ENCODE peak calls at places on chromosome 11, in seven cellular contexts. W, J, K, E, X, I and P are unnamed samples.

GRCh38 chr11:102868359-102868758 is 6.4 kb downstream of the MMP12 start:
- DNase-seq in E (peak; percentile 40), I (no peak), K (no peak), W (no peak), J (no peak), X (no peak), P (no peak)

GRCh38 chr11:78954261-78954660 is 379.6 kb upstream of the NARS2 start:
- DNase-seq in X (no peak), E (no peak), J (no peak), W (no peak), I (no peak), K (no peak), P (no peak)

GRCh38 chr11:107957109-107957588 is 28.9 kb downstream of the RAB39A start:
- DNase-seq in W (no peak), I (no peak), J (no peak), K (no peak), X (no peak), E (no peak), P (no peak)

GRCh38 chr11:47154738-47155570 is 21.7 kb downstream of the ARFGAP2 start:
- DNase-seq in X (no peak), J (no peak), E (no peak), W (no peak), K (no peak), I (no peak), P (no peak)

GRCh38 chr11:61737131-61737530 is 15.3 kb upstream of the MYRF start:
- DNase-seq in X (no peak), I (no peak), E (no peak), W (no peak), K (no peak), J (no peak), P (no peak)

GRCh38 chr11:12678991-12679390 is 4.8 kb downstream of the TEAD1 start:
- DNase-seq in I (no peak), X (no peak), K (no peak), E (no peak), J (no peak), W (no peak), P (no peak)

GRCh38 chr11:34327804-34328631 is 29.8 kb downstream of the ABTB2 start:
- DNase-seq in E (no peak), W (peak; percentile 70), K (peak; percentile 63), J (no peak), I (peak; percentile 66), X (peak; percentile 61), P (no peak)

GRCh38 chr11:11752688-11753087 is 89.1 kb upstream of the USP47 start:
- DNase-seq in J (no peak), K (no peak), X (no peak), E (no peak), I (no peak), W (no peak), P (no peak)

GRCh38 chr11:103609117-103610066 is 427.0 kb upstream of the DDI1 start:
- DNase-seq in J (no peak), I (no peak), W (no peak), X (peak; percentile 94), E (peak; percentile 87), K (no peak), P (no peak)

GRCh38 chr11:39570526-39570925 is 1888.9 kb downstream of the LRRC4C start:
- DNase-seq in K (no peak), J (no peak), E (no peak), X (no peak), I (no peak), W (no peak), P (no peak)

GRCh38 chr11:27444801-27445215 is 27.8 kb downstream of the LGR4 start:
- DNase-seq in I (no peak), W (no peak), K (no peak), E (no peak), J (no peak), X (no peak), P (no peak)

GRCh38 chr11:109320595-109320994 is 101.4 kb upstream of the C11orf87 start:
- DNase-seq in K (no peak), X (no peak), W (no peak), I (no peak), E (peak; percentile 79), J (no peak), P (no peak)

GRCh38 chr11:48020092-48020755 is 39.9 kb downstream of the PTPRJ start:
- DNase-seq in W (no peak), E (no peak), J (peak; percentile 61), X (no peak), I (no peak), K (no peak), P (no peak)

GRCh38 chr11:32087602-32088001 is 3.3 kb upstream of the RCN1 start:
- DNase-seq in W (no peak), J (no peak), K (no peak), I (no peak), E (peak; percentile 58), X (peak; percentile 82), P (no peak)

GRCh38 chr11:2534957-2535672 is 90.3 kb downstream of the KCNQ1 start:
- DNase-seq in E (no peak), J (no peak), K (peak; percentile 15), I (no peak), W (no peak), X (no peak), P (no peak)

GRCh38 chr11:76339217-76339616 is 41.7 kb downstream of the THAP12 start:
- DNase-seq in J (no peak), W (peak; percentile 67), E (no peak), X (no peak), I (no peak), K (peak; percentile 73), P (no peak)

GRCh38 chr11:44235765-44236201 is 74.2 kb downstream of the ALX4 start:
- DNase-seq in I (no peak), E (no peak), J (no peak), K (no peak), W (no peak), X (peak; percentile 29), P (no peak)

GRCh38 chr11:70111269-70112016 is 33.3 kb downstream of the ANO1 start:
- DNase-seq in J (peak; percentile 39), I (peak; percentile 39), E (no peak), K (peak; percentile 83), W (peak; percentile 85), X (peak; percentile 35), P (peak; percentile 66)

GRCh38 chr11:67355023-67355793 is 1.9 kb upstream of the POLD4 start:
- DNase-seq in W (no peak), K (no peak), I (no peak), J (no peak), X (no peak), E (no peak), P (no peak)

GRCh38 chr11:126160345-126161145 is 50.9 kb downstream of the RPUSD4 start:
- DNase-seq in W (no peak), K (no peak), X (peak; percentile 63), I (no peak), E (no peak), J (no peak), P (no peak)

GRCh38 chr11:125332821-125333220 is 163.2 kb downstream of the FEZ1 start:
- DNase-seq in X (no peak), J (no peak), K (no peak), W (no peak), E (no peak), I (no peak), P (no peak)

GRCh38 chr11:1486054-1486825 is at the start of gene MOB2:
- DNase-seq in J (peak; percentile 83), X (peak; percentile 7), E (no peak), I (peak; percentile 83), W (peak; percentile 39), K (no peak), P (peak; percentile 61)
- H3K4me1 ChIP-seq in J (peaks cover 86% of the 10 kb centered on the region), X (no peaks in the 10 kb centered on the region), E (peaks cover 4% of the 10 kb centered on the region), I (peaks cover 26% of the 10 kb centered on the region), W (peaks cover 86% of the 10 kb centered on the region), K (peaks cover 80% of the 10 kb centered on the region), P (peaks cover 9% of the 10 kb centered on the region)

GRCh38 chr11:17267576-17267975 is 9.0 kb upstream of the NUCB2 start:
- DNase-seq in W (no peak), I (no peak), J (no peak), X (no peak), K (no peak), E (peak; percentile 99), P (no peak)
- H3K4me1 ChIP-seq in W (no peaks in the 10 kb centered on the region), I (no peaks in the 10 kb centered on the region), J (no peaks in the 10 kb centered on the region), X (peaks cover 2% of the 10 kb centered on the region), K (no peaks in the 10 kb centered on the region), E (peaks cover 8% of the 10 kb centered on the region), P (no peaks in the 10 kb centered on the region)

GRCh38 chr11:95150977-95151684 is 61.5 kb downstream of the ENDOD1 start:
- DNase-seq in W (peak; percentile 93), X (peak; percentile 90), E (peak; percentile 90), J (peak; percentile 91), K (peak; percentile 93), I (peak; percentile 92), P (peak; percentile 91)

GRCh38 chr11:95149659-95150294 is 60.1 kb downstream of the ENDOD1 start:
- DNase-seq in J (peak; percentile 62), E (peak; percentile 97), W (peak; percentile 45), X (no peak), I (no peak), K (peak; percentile 42), P (peak; percentile 65)

GRCh38 chr11:95148421-95148820 is 58.8 kb downstream of the ENDOD1 start:
- DNase-seq in W (no peak), X (no peak), K (no peak), I (no peak), E (peak; percentile 17), J (no peak), P (no peak)

GRCh38 chr11:95147364-95147905 is 57.8 kb downstream of the ENDOD1 start:
- DNase-seq in I (no peak), J (no peak), K (no peak), X (peak; percentile 91), W (no peak), E (peak; percentile 88), P (no peak)

GRCh38 chr11:95148938-95149337 is 59.3 kb downstream of the ENDOD1 start:
- DNase-seq in X (no peak), W (no peak), E (no peak), I (no peak), J (no peak), K (no peak), P (no peak)
- H3K4me1 ChIP-seq in X (peaks cover 8% of the 10 kb centered on the region), W (peaks cover 49% of the 10 kb centered on the region), E (peaks cover 70% of the 10 kb centered on the region), I (peaks cover 8% of the 10 kb centered on the region), J (peaks cover 40% of the 10 kb centered on the region), K (peaks cover 33% of the 10 kb centered on the region), P (no peaks in the 10 kb centered on the region)

GRCh38 chr11:8201524-8202365 is 32.9 kb upstream of the RIC3 start:
- DNase-seq in K (no peak), W (no peak), E (no peak), X (no peak), I (no peak), J (no peak), P (no peak)

GRCh38 chr11:8192896-8193209 is 24.0 kb upstream of the RIC3 start:
- DNase-seq in K (no peak), X (no peak), J (no peak), E (no peak), W (no peak), I (no peak), P (no peak)

GRCh38 chr11:8192016-8192895 is 23.4 kb upstream of the RIC3 start:
- DNase-seq in I (peak; percentile 73), E (peak; percentile 54), K (peak; percentile 59), X (peak; percentile 72), J (peak; percentile 74), W (peak; percentile 63), P (peak; percentile 78)

GRCh38 chr11:8199676-8200075 is 30.9 kb upstream of the RIC3 start:
- DNase-seq in J (no peak), I (no peak), K (no peak), X (no peak), W (no peak), E (no peak), P (no peak)

DNA sequence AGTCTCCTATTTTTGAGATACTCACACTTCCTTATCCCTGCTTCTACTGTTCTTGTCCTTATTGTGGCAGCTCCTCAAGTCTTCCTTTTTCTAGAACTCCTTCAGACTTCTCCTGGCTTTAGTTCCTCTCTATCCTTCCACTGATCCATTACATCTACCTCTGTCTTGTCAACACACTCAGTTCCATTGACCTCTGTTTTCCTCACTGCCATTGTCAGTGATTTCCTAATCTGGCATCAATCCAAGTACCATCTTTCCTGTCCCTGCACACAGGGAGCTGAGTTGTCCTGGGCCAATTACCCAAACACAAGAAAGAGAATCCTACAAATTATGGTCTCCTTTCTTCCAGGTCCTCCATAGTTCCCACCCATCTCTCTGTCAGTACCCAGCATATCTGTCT is 27.9 kb upstream of the RIC3 start:
- DNase-seq in E (no peak), W (no peak), J (no peak), I (no peak), X (no peak), K (no peak), P (no peak)
- H3K4me1 ChIP-seq in E (no peaks in the 10 kb centered on the region), W (no peaks in the 10 kb centered on the region), J (peaks cover 6% of the 10 kb centered on the region), I (no peaks in the 10 kb centered on the region), X (no peaks in the 10 kb centered on the region), K (no peaks in the 10 kb centered on the region), P (no peaks in the 10 kb centered on the region)